ENCODE peak calls at places on chromosomes 12 and 14, in four cellular contexts. One of them, this sample, is unnamed.

GRCh38 chr14:50830044-50830931 is 674 bp downstream of the NIN start:
- DNase-seq in lower leg skin: peak; percentile 50
- DNase-seq in DND-41: peak; percentile 69
- DNase-seq in lung: peak; percentile 47
- DNase-seq in this sample: no peak

GRCh38 chr14:95227279-95227860 is 70.0 kb upstream of the DICER1 start:
- DNase-seq in lower leg skin: no peak
- DNase-seq in DND-41: no peak
- DNase-seq in lung: no peak
- DNase-seq in this sample: no peak

GRCh38 chr14:68173227-68173972 is 353.8 kb downstream of the RAD51B start:
- DNase-seq in DND-41: no peak
- DNase-seq in lung: no peak
- DNase-seq in lower leg skin: no peak
- DNase-seq in this sample: no peak

GRCh38 chr12:29081101-29081500 is 68.0 kb upstream of the FAR2 start:
- DNase-seq in DND-41: no peak
- DNase-seq in lower leg skin: no peak
- DNase-seq in lung: no peak
- DNase-seq in this sample: no peak

GRCh38 chr14:38189930-38190726 is 17.6 kb upstream of the SSTR1 start:
- DNase-seq in lower leg skin: no peak
- DNase-seq in lung: no peak
- DNase-seq in DND-41: no peak
- DNase-seq in this sample: no peak

GRCh38 chr12:88935856-88936255 is 355.6 kb upstream of the KITLG start:
- DNase-seq in lower leg skin: no peak
- DNase-seq in DND-41: no peak
- DNase-seq in lung: no peak
- DNase-seq in this sample: no peak

GRCh38 chr12:108609535-108610335 is 11.9 kb upstream of the TMEM119 start:
- DNase-seq in lung: peak; percentile 64
- DNase-seq in lower leg skin: peak; percentile 79
- DNase-seq in DND-41: no peak
- DNase-seq in this sample: no peak

GRCh38 chr12:28987538-28988383 is 161.3 kb upstream of the FAR2 start:
- DNase-seq in DND-41: no peak
- DNase-seq in lung: no peak
- DNase-seq in lower leg skin: no peak
- DNase-seq in this sample: no peak

GRCh38 chr12:119168721-119169120 is 10.0 kb upstream of the HSPB8 start:
- DNase-seq in lower leg skin: no peak
- DNase-seq in DND-41: no peak
- DNase-seq in lung: no peak
- DNase-seq in this sample: no peak

DNA sequence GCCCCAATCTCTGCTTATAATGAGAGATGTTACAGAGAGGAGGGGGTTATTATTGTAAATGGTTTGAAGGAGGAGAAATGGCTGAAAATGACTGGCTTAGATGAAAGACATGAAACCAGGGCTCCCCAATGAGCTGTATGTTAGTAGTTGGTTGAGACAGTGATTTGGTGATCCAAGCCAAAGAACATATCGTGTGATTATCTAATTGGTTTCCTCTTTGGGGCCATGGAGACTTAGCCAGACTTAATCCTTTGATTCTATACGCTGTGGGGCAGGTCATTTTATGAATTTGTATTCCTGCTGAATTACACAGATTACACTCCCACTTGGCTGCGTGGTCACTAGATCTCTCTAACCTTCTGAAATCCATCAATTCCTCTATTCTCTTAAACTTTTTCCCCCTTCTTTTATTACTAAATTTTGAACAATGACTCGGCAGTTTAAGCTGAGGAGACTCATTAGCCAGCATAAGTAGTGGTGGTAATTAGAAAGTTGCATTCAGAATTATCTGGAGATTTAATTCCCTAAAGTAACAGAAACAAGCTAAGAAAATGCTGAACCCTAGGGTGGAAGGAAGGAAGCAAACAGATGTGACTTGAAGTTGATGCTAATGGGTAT is 5.3 kb downstream of the TTC8 start:
- DNase-seq in lung: no peak
- DNase-seq in DND-41: no peak
- DNase-seq in lower leg skin: no peak
- DNase-seq in this sample: no peak
- H3K4me3 ChIP-seq in lung: no peak overlapping the region
- H3K4me3 ChIP-seq in DND-41: no peak overlapping the region
- H3K4me3 ChIP-seq in lower leg skin: no peak overlapping the region
- H3K4me3 ChIP-seq in this sample: no peak overlapping the region

DNA sequence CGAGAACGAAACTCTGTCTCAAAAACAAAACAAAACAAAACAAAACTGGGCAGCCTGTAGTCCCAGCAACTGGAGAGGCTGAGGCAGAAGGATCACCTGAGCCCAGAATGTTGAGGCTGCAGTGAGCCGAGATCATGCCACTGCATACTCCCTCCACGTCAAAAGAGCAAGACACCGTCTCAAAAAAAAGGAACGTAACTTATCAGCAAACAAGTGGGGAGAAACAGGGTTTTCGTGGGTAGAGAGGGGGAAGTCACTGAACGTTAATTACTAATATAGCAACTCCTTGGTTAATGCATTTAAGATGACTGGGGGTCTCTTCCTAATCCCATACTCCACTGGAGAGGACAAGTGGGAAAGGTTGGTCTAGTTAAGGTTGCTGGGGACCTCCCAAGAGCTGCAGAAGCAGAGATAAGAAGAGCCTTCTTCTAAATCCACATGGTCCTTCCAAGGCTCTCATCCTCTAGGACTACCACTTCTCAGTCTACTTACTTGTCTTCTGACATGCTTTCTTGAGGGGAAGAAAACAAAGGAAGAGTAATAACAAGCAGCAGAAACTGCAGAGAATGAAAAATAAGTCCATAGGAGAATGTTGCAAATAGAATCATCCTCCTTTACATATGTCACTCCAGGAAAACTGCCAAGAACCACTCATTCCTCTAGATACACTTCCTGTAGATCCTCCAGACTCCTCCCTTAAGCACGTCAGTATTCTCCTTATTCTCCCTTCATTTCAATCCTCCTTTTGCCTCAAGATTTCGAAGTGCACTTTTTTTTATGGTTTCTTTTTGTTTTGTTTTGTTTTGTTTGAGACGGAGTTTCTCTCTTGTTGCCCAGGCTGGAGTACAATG is 5.8 kb downstream of the NUMB start:
- DNase-seq in lower leg skin: no peak
- DNase-seq in lung: no peak
- DNase-seq in DND-41: no peak
- DNase-seq in this sample: no peak
- H3K4me3 ChIP-seq in lower leg skin: no peak overlapping the region
- H3K4me3 ChIP-seq in lung: no peak overlapping the region
- H3K4me3 ChIP-seq in DND-41: no peak overlapping the region
- H3K4me3 ChIP-seq in this sample: no peak overlapping the region

GRCh38 chr12:54369597-54370217 is 5.4 kb upstream of the GPR84 start:
- DNase-seq in lung: no peak
- DNase-seq in DND-41: no peak
- DNase-seq in lower leg skin: no peak
- DNase-seq in this sample: no peak
- H3K4me3 ChIP-seq in lung: no peak overlapping the region
- H3K4me3 ChIP-seq in DND-41: no peak overlapping the region
- H3K4me3 ChIP-seq in lower leg skin: no peak overlapping the region
- H3K4me3 ChIP-seq in this sample: no peak overlapping the region

GRCh38 chr12:100498141-100498540 is 24.5 kb downstream of the NR1H4 start:
- DNase-seq in lower leg skin: no peak
- DNase-seq in lung: no peak
- DNase-seq in DND-41: no peak
- DNase-seq in this sample: no peak

GRCh38 chr12:100499416-100499815 is 25.8 kb downstream of the NR1H4 start:
- DNase-seq in DND-41: no peak
- DNase-seq in lower leg skin: no peak
- DNase-seq in lung: no peak
- DNase-seq in this sample: no peak

GRCh38 chr12:100504820-100505219 is 31.2 kb downstream of the NR1H4 start:
- DNase-seq in DND-41: no peak
- DNase-seq in lower leg skin: no peak
- DNase-seq in lung: no peak
- DNase-seq in this sample: no peak

GRCh38 chr12:100497105-100497795 is 23.6 kb downstream of the NR1H4 start:
- DNase-seq in lower leg skin: no peak
- DNase-seq in DND-41: no peak
- DNase-seq in lung: no peak
- DNase-seq in this sample: no peak

DNA sequence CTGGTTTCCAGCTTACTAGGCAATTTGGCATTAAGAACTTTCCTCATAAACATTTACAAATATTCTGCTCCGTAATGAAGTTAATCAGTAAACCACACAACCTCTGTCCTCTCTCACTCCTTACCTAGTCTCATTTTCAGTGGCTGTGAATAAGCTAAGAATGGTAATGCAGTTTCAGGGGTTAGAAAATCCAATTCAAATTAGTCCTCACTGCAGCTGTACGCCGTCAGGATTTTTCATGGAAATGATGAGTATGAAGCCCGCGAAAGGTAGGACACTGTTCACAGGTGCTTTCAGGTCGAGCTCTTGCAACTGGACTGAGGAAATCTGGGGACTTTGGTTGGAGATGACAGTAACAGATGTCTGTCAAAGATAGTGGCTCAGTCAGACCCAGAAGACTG is 29.6 kb downstream of the NR1H4 start:
- DNase-seq in lung: no peak
- DNase-seq in DND-41: no peak
- DNase-seq in lower leg skin: no peak
- DNase-seq in this sample: no peak
- H3K4me3 ChIP-seq in lung: no peak overlapping the region
- H3K4me3 ChIP-seq in DND-41: no peak overlapping the region
- H3K4me3 ChIP-seq in lower leg skin: no peak overlapping the region
- H3K4me3 ChIP-seq in this sample: no peak overlapping the region

GRCh38 chr12:13100610-13100881 is 2.9 kb downstream of the GSG1 start:
- DNase-seq in lower leg skin: no peak
- DNase-seq in DND-41: no peak
- DNase-seq in lung: no peak
- DNase-seq in this sample: no peak

GRCh38 chr12:13099066-13099909 is 4.2 kb downstream of the GSG1 start:
- DNase-seq in lower leg skin: no peak
- DNase-seq in lung: no peak
- DNase-seq in DND-41: no peak
- DNase-seq in this sample: no peak

GRCh38 chr12:13095266-13095995 is 8.0 kb downstream of the GSG1 start:
- DNase-seq in lung: no peak
- DNase-seq in DND-41: no peak
- DNase-seq in lower leg skin: no peak
- DNase-seq in this sample: no peak

GRCh38 chr12:13099910-13100609 is 3.4 kb downstream of the GSG1 start:
- DNase-seq in lower leg skin: no peak
- DNase-seq in DND-41: no peak
- DNase-seq in lung: no peak
- DNase-seq in this sample: no peak

GRCh38 chr12:13097526-13097925 is 5.9 kb downstream of the GSG1 start:
- DNase-seq in lung: no peak
- DNase-seq in lower leg skin: no peak
- DNase-seq in DND-41: no peak
- DNase-seq in this sample: no peak
- H3K4me3 ChIP-seq in lung: no peak overlapping the region
- H3K4me3 ChIP-seq in lower leg skin: no peak overlapping the region
- H3K4me3 ChIP-seq in DND-41: no peak overlapping the region
- H3K4me3 ChIP-seq in this sample: no peak overlapping the region

DNA sequence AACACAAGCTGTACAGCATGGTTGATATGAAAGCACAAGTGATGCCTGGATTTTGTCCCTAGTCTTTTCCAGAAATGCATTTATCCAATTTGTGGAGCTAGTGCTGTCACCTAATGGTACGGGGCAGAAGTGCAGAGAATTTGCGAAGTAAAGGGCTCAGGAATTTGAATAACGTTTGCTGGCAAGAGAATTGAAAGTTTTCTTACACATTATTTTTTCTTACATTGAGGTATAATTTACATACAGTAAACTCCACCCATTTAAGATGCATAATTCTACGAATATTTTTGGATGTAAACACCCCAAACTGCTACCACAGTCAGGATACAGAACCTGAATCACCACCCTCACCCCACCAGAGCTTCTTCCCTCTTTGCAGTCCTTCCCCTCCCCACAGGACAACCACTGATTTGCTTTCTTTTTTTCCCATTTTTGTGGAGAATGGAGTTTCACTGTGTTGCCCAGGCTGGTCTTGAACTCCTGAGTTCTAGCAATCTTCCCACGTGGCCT is 3.5 kb downstream of the AICDA start:
- DNase-seq in lung: no peak
- DNase-seq in lower leg skin: no peak
- DNase-seq in DND-41: no peak
- DNase-seq in this sample: no peak
- H3K4me3 ChIP-seq in lung: no peak overlapping the region
- H3K4me3 ChIP-seq in lower leg skin: no peak overlapping the region
- H3K4me3 ChIP-seq in DND-41: no peak overlapping the region
- H3K4me3 ChIP-seq in this sample: no peak overlapping the region

This sample was measured in Jurkat, Clone E6-1.